ENCODE peak calls at places on chromosome 5, in ten cellular contexts. S is fibroblast of lung; Y is body of pancreas; R is GM23248; W is H9; L is OCI-LY7; F is epithelial cell of prostate; E is heart right ventricle; P is aorta; A is effector memory CD4-positive, alpha-beta T cell. M is an unnamed sample.

GRCh38 chr5:139415221-139415861 is 11.5 kb upstream of the SPATA24 start:
- DNase-seq in S (no peak), Y (peak; percentile 35), R (no peak), W (no peak), L (no peak), F (peak; percentile 74), E (peak; percentile 64), P (no peak), A (no peak), M (no peak)

GRCh38 chr5:58933891-58934628 is 351.2 kb downstream of the RAB3C start:
- DNase-seq in S (no peak), Y (no peak), R (no peak), W (no peak), L (no peak), F (no peak), E (no peak), P (no peak), A (peak; percentile 29), M (no peak)

GRCh38 chr5:165616550-165617430 is 2111.4 kb downstream of the MAT2B start:
- DNase-seq in S (peak; percentile 64), Y (no peak), R (no peak), W (peak; percentile 33), L (no peak), F (no peak), E (no peak), P (no peak), A (no peak), M (no peak)

GRCh38 chr5:82422751-82423181 is 144.6 kb upstream of the RPS23 start:
- DNase-seq in S (peak; percentile 91), Y (peak; percentile 12), R (peak; percentile 44), W (no peak), L (no peak), F (no peak), E (no peak), P (no peak), A (no peak), M (no peak)

GRCh38 chr5:113020461-113021273 is 44.1 kb downstream of the DCP2 start:
- DNase-seq in S (peak; percentile 92), Y (no peak), R (peak; percentile 69), W (no peak), L (no peak), F (peak; percentile 79), E (no peak), P (no peak), A (no peak), M (no peak)

GRCh38 chr5:9774472-9775079 is 144.4 kb upstream of the TAS2R1 start:
- DNase-seq in S (peak; percentile 77), Y (no peak), R (peak; percentile 79), W (no peak), L (no peak), F (no peak), E (no peak), P (no peak), A (no peak), M (no peak)

GRCh38 chr5:143776951-143777350 is 35.0 kb upstream of the HMHB1 start:
- DNase-seq in S (no peak), Y (no peak), R (no peak), W (no peak), L (no peak), F (no peak), E (no peak), P (no peak), A (no peak), M (no peak)

GRCh38 chr5:7015586-7016256 is 302.5 kb downstream of the TENT4A start:
- DNase-seq in S (no peak), Y (no peak), R (no peak), W (peak; percentile 64), L (no peak), F (no peak), E (no peak), P (no peak), A (no peak), M (no peak)

GRCh38 chr5:139419793-139420192 is 15.9 kb upstream of the SPATA24 start:
- DNase-seq in S (no peak), Y (no peak), R (no peak), W (no peak), L (no peak), F (no peak), E (no peak), P (no peak), A (no peak), M (no peak)

GRCh38 chr5:169350759-169351240 is 49.9 kb upstream of the SLIT3 start:
- DNase-seq in S (peak; percentile 99), Y (no peak), R (peak; percentile 100), W (no peak), L (no peak), F (peak; percentile 91), E (no peak), P (peak; percentile 84), A (no peak), M (no peak)

GRCh38 chr5:50328193-50328729 is 112.8 kb downstream of the EMB start:
- DNase-seq in S (no peak), Y (no peak), R (no peak), W (no peak), L (no peak), F (no peak), E (no peak), P (no peak), A (no peak), M (no peak)

GRCh38 chr5:144275329-144275728 is 104.7 kb downstream of the KCTD16 start:
- DNase-seq in S (no peak), Y (no peak), R (no peak), W (no peak), L (no peak), F (no peak), E (no peak), P (no peak), A (no peak), M (no peak)

GRCh38 chr5:140835622-140836510 is 1.8 kb downstream of the PCDHA7 start:
- DNase-seq in S (no peak), Y (no peak), R (no peak), W (no peak), L (no peak), F (no peak), E (no peak), P (peak; percentile 71), A (no peak), M (no peak)

GRCh38 chr5:759111-759741 is 25.3 kb downstream of the ZDHHC11B start:
- DNase-seq in S (no peak), Y (peak; percentile 82), R (peak; percentile 39), W (peak; percentile 46), L (no peak), F (no peak), E (peak; percentile 77), P (peak; percentile 87), A (peak; percentile 79), M (no peak)

GRCh38 chr5:83085106-83085505 is 7.8 kb downstream of the XRCC4 start:
- DNase-seq in S (no peak), Y (no peak), R (no peak), W (no peak), L (no peak), F (no peak), E (no peak), P (no peak), A (no peak), M (no peak)

GRCh38 chr5:10632110-10632903 is 68.4 kb downstream of the ANKRD33B start:
- DNase-seq in S (peak; percentile 54), Y (no peak), R (no peak), W (no peak), L (peak; percentile 55), F (no peak), E (no peak), P (no peak), A (peak; percentile 21), M (no peak)

GRCh38 chr5:172574845-172575170 is 66.3 kb upstream of the NEURL1B start:
- DNase-seq in S (no peak), Y (no peak), R (no peak), W (no peak), L (no peak), F (no peak), E (no peak), P (no peak), A (no peak), M (no peak)
- H3K27ac ChIP-seq in S (no peak overlapping the region), Y (no peak overlapping the region), R (no peak overlapping the region), W (no peak overlapping the region), L (no peak overlapping the region), F (no peak overlapping the region), E (no peak overlapping the region), P (no peak overlapping the region), A (no peak overlapping the region), M (no peak overlapping the region)

GRCh38 chr5:127001621-127002296 is 28.6 kb downstream of the MARCHF3 start:
- DNase-seq in S (peak; percentile 98), Y (no peak), R (peak; percentile 90), W (no peak), L (no peak), F (no peak), E (no peak), P (no peak), A (no peak), M (no peak)
- H3K27ac ChIP-seq in S (peak overlapping the region; percentile 73), Y (peak overlapping the region; percentile 49), R (peak overlapping the region; percentile 89), W (no peak overlapping the region), L (no peak overlapping the region), F (no peak overlapping the region), E (no peak overlapping the region), P (no peak overlapping the region), A (no peak overlapping the region), M (no peak overlapping the region)

GRCh38 chr5:96708600-96708999 is 46.4 kb downstream of the CAST start:
- DNase-seq in S (no peak), Y (no peak), R (no peak), W (no peak), L (no peak), F (no peak), E (no peak), P (no peak), A (no peak), M (no peak)
- H3K27ac ChIP-seq in S (peak overlapping the region; percentile 13), Y (no peak overlapping the region), R (peak overlapping the region; percentile 69), W (no peak overlapping the region), L (no peak overlapping the region), F (peak overlapping the region; percentile 99), E (peak overlapping the region; percentile 58), P (no peak overlapping the region), A (no peak overlapping the region), M (no peak overlapping the region)

GRCh38 chr5:80125022-80125961 is 90.1 kb downstream of the THBS4 start:
- DNase-seq in S (no peak), Y (no peak), R (no peak), W (no peak), L (peak; percentile 64), F (no peak), E (no peak), P (no peak), A (no peak), M (no peak)
- H3K27ac ChIP-seq in S (no peak overlapping the region), Y (no peak overlapping the region), R (peak overlapping the region; percentile 26), W (no peak overlapping the region), L (no peak overlapping the region), F (peak overlapping the region; percentile 60), E (no peak overlapping the region), P (no peak overlapping the region), A (no peak overlapping the region), M (no peak overlapping the region)

DNA sequence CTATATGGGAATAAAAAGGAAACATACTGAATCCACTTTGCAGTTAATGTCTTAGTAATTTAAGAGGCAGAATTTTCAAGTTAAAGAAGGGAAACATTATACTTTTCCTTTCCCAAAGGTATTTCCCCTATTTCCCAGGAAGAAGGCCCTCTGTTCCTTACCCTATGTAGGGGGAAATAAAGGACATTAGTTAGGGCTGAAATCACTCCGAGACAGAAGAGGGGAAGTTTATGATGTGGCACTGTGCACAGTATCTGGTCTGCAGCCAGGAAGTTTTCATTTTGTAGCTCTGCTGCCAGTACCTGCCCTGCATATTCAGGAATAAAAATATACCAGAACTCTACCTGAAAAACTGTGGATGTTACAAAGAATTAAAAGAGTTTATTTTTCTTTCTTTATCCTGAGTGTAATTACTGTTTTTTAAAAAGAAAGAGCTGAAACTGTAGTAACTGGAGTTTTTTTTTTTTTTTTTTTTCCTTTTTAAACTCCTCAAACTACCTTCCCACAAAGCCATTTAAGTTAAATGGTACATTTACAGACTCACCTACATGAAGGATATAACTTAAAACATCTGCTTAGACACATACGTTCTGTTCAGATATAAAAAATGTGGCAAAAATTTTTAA is 7.3 kb downstream of the MEF2C start:
- DNase-seq in S (no peak), Y (no peak), R (peak; percentile 29), W (no peak), L (peak; percentile 56), F (no peak), E (no peak), P (no peak), A (no peak), M (no peak)
- H3K27ac ChIP-seq in S (peak overlapping the region; percentile 30), Y (no peak overlapping the region), R (no peak overlapping the region), W (no peak overlapping the region), L (peak overlapping the region; percentile 33), F (no peak overlapping the region), E (peak overlapping the region; percentile 44), P (no peak overlapping the region), A (no peak overlapping the region), M (no peak overlapping the region)